ENCODE peak calls at places on chromosomes 6 and 20, in six cellular contexts. G, R, S, E, V and H are unnamed samples.

GRCh38 chr20:46255440-46256104 is 52.7 kb downstream of the CDH22 start:
- DNase-seq in G (peak), R (peak), S (no peak), E (peak), V (no peak), H (no peak)

GRCh38 chr6:12958052-12958706 is 241.6 kb downstream of the PHACTR1 start:
- DNase-seq in G (no peak), R (peak), S (peak), E (no peak), V (no peak), H (peak)

GRCh38 chr6:56984374-56984773 is 29.5 kb downstream of the BEND6 start:
- DNase-seq in G (no peak), R (peak), S (peak), E (no peak), V (no peak), H (peak)

GRCh38 chr6:2839195-2839981 is 2.3 kb downstream of the SERPINB1 start:
- DNase-seq in G (no peak), R (peak), S (peak), E (no peak), V (no peak), H (no peak)

GRCh38 chr6:53624491-53624890 is 41.1 kb downstream of the KLHL31 start:
- DNase-seq in G (no peak), R (no peak), S (no peak), E (peak), V (no peak), H (no peak)

GRCh38 chr6:28462401-28462800 is 19.1 kb upstream of the ZSCAN23 start:
- DNase-seq in G (no peak), R (no peak), S (no peak), E (no peak), V (no peak), H (no peak)

GRCh38 chr20:63055575-63056235 is 48.9 kb upstream of the BHLHE23 start:
- DNase-seq in G (no peak), R (no peak), S (no peak), E (no peak), V (peak), H (no peak)

GRCh38 chr20:25453035-25453810 is 45.8 kb downstream of the GINS1 start:
- DNase-seq in G (peak), R (peak), S (no peak), E (no peak), V (no peak), H (no peak)

GRCh38 chr6:144581807-144582537 is 296.8 kb downstream of the UTRN start:
- DNase-seq in G (peak), R (peak), S (peak), E (peak), V (no peak), H (peak)

GRCh38 chr6:167500961-167501360 is 176.1 kb downstream of the TTLL2 start:
- DNase-seq in G (no peak), R (no peak), S (no peak), E (no peak), V (no peak), H (no peak)

GRCh38 chr6:160163425-160163824 is 41.8 kb downstream of the SLC22A1 start:
- DNase-seq in G (no peak), R (no peak), S (no peak), E (no peak), V (no peak), H (no peak)

GRCh38 chr6:125886914-125887313 is 69.7 kb upstream of the HINT3 start:
- DNase-seq in G (no peak), R (no peak), S (no peak), E (peak), V (no peak), H (no peak)

GRCh38 chr6:108287373-108287772 is 7.5 kb upstream of the AFG1L start:
- DNase-seq in G (no peak), R (no peak), S (no peak), E (no peak), V (no peak), H (no peak)

GRCh38 chr20:20213722-20214121 is 154.2 kb upstream of the INSM1 start:
- DNase-seq in G (peak), R (no peak), S (no peak), E (no peak), V (no peak), H (no peak)

GRCh38 chr20:46571418-46571817 is 21.0 kb upstream of the OCSTAMP start:
- DNase-seq in G (no peak), R (no peak), S (no peak), E (no peak), V (no peak), H (no peak)

GRCh38 chr6:154754152-154754551 is 20.9 kb downstream of the SCAF8 start:
- DNase-seq in G (no peak), R (peak), S (no peak), E (no peak), V (no peak), H (peak)

GRCh38 chr6:1468126-1468525 is 78.8 kb downstream of the FOXF2 start:
- DNase-seq in G (no peak), R (no peak), S (no peak), E (no peak), V (no peak), H (no peak)

GRCh38 chr6:73675466-73676098 is 20.4 kb upstream of the CD109 start:
- DNase-seq in G (peak), R (peak), S (peak), E (no peak), V (peak), H (peak)

GRCh38 chr20:50308513-50309279 is 118.1 kb downstream of the CEBPB start:
- DNase-seq in G (peak), R (peak), S (no peak), E (no peak), V (peak), H (peak)

GRCh38 chr6:51768087-51768486 is 319.3 kb downstream of the PKHD1 start:
- DNase-seq in G (no peak), R (no peak), S (no peak), E (no peak), V (no peak), H (no peak)

GRCh38 chr6:166553563-166554271 is 32.8 kb downstream of the RAMACL start:
- DNase-seq in G (no peak), R (peak), S (no peak), E (no peak), V (no peak), H (peak)

GRCh38 chr20:77231-77630 is 10.2 kb upstream of the DEFB125 start:
- DNase-seq in G (no peak), R (no peak), S (no peak), E (no peak), V (no peak), H (no peak)

GRCh38 chr6:126040826-126041225 is 54.5 kb downstream of the TRMT11 start:
- DNase-seq in G (no peak), R (peak), S (peak), E (no peak), V (no peak), H (peak)

GRCh38 chr20:42775866-42776265 is 413.8 kb downstream of the PTPRT start:
- DNase-seq in G (no peak), R (no peak), S (no peak), E (no peak), V (no peak), H (no peak)

GRCh38 chr6:25042599-25042936 is 106.8 kb upstream of the RIPOR2 start:
- DNase-seq in G (no peak), R (no peak), S (no peak), E (no peak), V (no peak), H (no peak)

GRCh38 chr6:149855040-149855654 is 9.0 kb downstream of the LRP11 start:
- DNase-seq in G (no peak), R (peak), S (no peak), E (no peak), V (no peak), H (no peak)

GRCh38 chr6:77015350-77015749 is 447.9 kb downstream of the HTR1B start:
- DNase-seq in G (no peak), R (peak), S (no peak), E (no peak), V (no peak), H (peak)

GRCh38 chr20:9919271-9920014 is 80.6 kb upstream of the PAK5 start:
- DNase-seq in G (no peak), R (no peak), S (no peak), E (no peak), V (no peak), H (no peak)

GRCh38 chr6:117451607-117452164 is 25.9 kb upstream of the ROS1 start:
- DNase-seq in G (no peak), R (no peak), S (no peak), E (no peak), V (no peak), H (no peak)

GRCh38 chr20:57195023-57195758 is 71.2 kb downstream of the BMP7 start:
- DNase-seq in G (no peak), R (no peak), S (no peak), E (no peak), V (no peak), H (peak)

GRCh38 chr6:56652231-56652630 is 9.5 kb upstream of the DST start:
- DNase-seq in G (no peak), R (peak), S (no peak), E (no peak), V (no peak), H (peak)

GRCh38 chr6:7996538-7997225 is 67.5 kb downstream of the BLOC1S5 start:
- DNase-seq in G (peak), R (peak), S (no peak), E (no peak), V (no peak), H (no peak)

GRCh38 chr6:28393912-28394662 is 5.5 kb downstream of the ZSCAN12 start:
- DNase-seq in G (no peak), R (peak), S (no peak), E (no peak), V (no peak), H (peak)

GRCh38 chr20:63246490-63247284 is 7.6 kb downstream of the NKAIN4 start:
- DNase-seq in G (peak), R (no peak), S (no peak), E (no peak), V (no peak), H (no peak)

GRCh38 chr6:33828764-33829731 is 25.2 kb upstream of the MLN start:
- DNase-seq in G (no peak), R (peak), S (no peak), E (no peak), V (no peak), H (no peak)

GRCh38 chr20:2101057-2101934 is at the start of gene STK35:
- DNase-seq in G (peak), R (no peak), S (peak), E (peak), V (peak), H (peak)